ENCODE peak calls at places on chromosomes 12 and 14, in six cellular contexts. X is HepG2; C is brain microvascular endothelial cell; K is effector memory CD4-positive, alpha-beta T cell; V is GM23248; D is Karpas-422. W is an unnamed sample.
A peak's percentile ranks its signal among the peaks of the same experiment; 100 is the strongest.

GRCh38 chr12:46959484-46959883 is 119.9 kb upstream of the PCED1B start:
- DNase-seq in X (no peak), C (peak; percentile 86), K (no peak), V (peak; percentile 95), D (no peak), W (no peak)

GRCh38 chr12:98741229-98741614 is 96.1 kb downstream of the APAF1 start:
- DNase-seq in X (no peak), C (no peak), K (no peak), V (peak; percentile 53), D (no peak), W (no peak)

GRCh38 chr14:68680541-68681051 is 112.3 kb downstream of the ZFP36L1 start:
- DNase-seq in X (no peak), C (no peak), K (no peak), V (peak; percentile 51), D (no peak), W (peak; percentile 67)

GRCh38 chr14:53894456-53894855 is 62.2 kb downstream of the BMP4 start:
- DNase-seq in X (no peak), C (peak; percentile 27), K (no peak), V (peak; percentile 38), D (no peak), W (no peak)

GRCh38 chr14:102539544-102540309 is 30.2 kb upstream of the ANKRD9 start:
- DNase-seq in X (peak; percentile 86), C (peak; percentile 51), K (no peak), V (no peak), D (no peak), W (no peak)

GRCh38 chr14:28671425-28671824 is 95.2 kb upstream of the FOXG1 start:
- DNase-seq in X (no peak), C (no peak), K (no peak), V (no peak), D (no peak), W (no peak)

GRCh38 chr14:103472939-103473338 is 49.7 kb downstream of the CKB start:
- DNase-seq in X (no peak), C (peak; percentile 19), K (no peak), V (no peak), D (no peak), W (no peak)

GRCh38 chr12:118544569-118544968 is 168.2 kb downstream of the SUDS3 start:
- DNase-seq in X (peak; percentile 50), C (peak; percentile 64), K (no peak), V (peak; percentile 41), D (no peak), W (no peak)

GRCh38 chr12:89721291-89721987 is 12.8 kb upstream of the ATP2B1 start:
- DNase-seq in X (no peak), C (no peak), K (no peak), V (no peak), D (no peak), W (no peak)

GRCh38 chr12:108582981-108583770 is 14.7 kb downstream of the TMEM119 start:
- DNase-seq in X (no peak), C (no peak), K (no peak), V (no peak), D (no peak), W (no peak)

GRCh38 chr12:104354167-104354867 is 50.8 kb downstream of the EID3 start:
- DNase-seq in X (no peak), C (no peak), K (no peak), V (no peak), D (no peak), W (no peak)

GRCh38 chr14:23936084-23936829 is 17.3 kb upstream of the DHRS4 start:
- DNase-seq in X (peak; percentile 60), C (no peak), K (no peak), V (no peak), D (no peak), W (no peak)

GRCh38 chr12:123071401-123072304 is 79.2 kb downstream of the PITPNM2 start:
- DNase-seq in X (no peak), C (no peak), K (no peak), V (no peak), D (no peak), W (no peak)

GRCh38 chr14:101476931-101477553 is 84.3 kb upstream of the DIO3 start:
- DNase-seq in X (peak; percentile 49), C (no peak), K (no peak), V (no peak), D (peak; percentile 45), W (peak; percentile 18)

GRCh38 chr12:46260913-46261476 is 7.8 kb downstream of the SLC38A1 start:
- DNase-seq in X (no peak), C (no peak), K (no peak), V (peak; percentile 1), D (no peak), W (no peak)

GRCh38 chr12:110917961-110918360 is 2.4 kb downstream of the MYL2 start:
- DNase-seq in X (no peak), C (no peak), K (no peak), V (no peak), D (no peak), W (no peak)

GRCh38 chr14:101009531-101009930 is 106.0 kb upstream of the RTL1 start:
- DNase-seq in X (no peak), C (no peak), K (no peak), V (no peak), D (peak; percentile 37), W (no peak)

GRCh38 chr14:63039800-63040380 is 5.4 kb downstream of the KCNH5 start:
- DNase-seq in X (peak; percentile 31), C (peak; percentile 50), K (no peak), V (peak; percentile 19), D (peak; percentile 75), W (no peak)

GRCh38 chr14:44639986-44640385 is 132.9 kb upstream of the FSCB start:
- DNase-seq in X (no peak), C (no peak), K (no peak), V (no peak), D (no peak), W (no peak)

GRCh38 chr14:39381366-39381765 is 50.9 kb downstream of the FBXO33 start:
- DNase-seq in X (no peak), C (no peak), K (no peak), V (no peak), D (no peak), W (no peak)

GRCh38 chr14:58078068-58078467 is 73.9 kb downstream of the ARMH4 start:
- DNase-seq in X (no peak), C (peak; percentile 79), K (no peak), V (peak; percentile 79), D (no peak), W (no peak)

GRCh38 chr12:102902093-102902492 is 15.0 kb downstream of the PAH start:
- DNase-seq in X (no peak), C (no peak), K (no peak), V (no peak), D (no peak), W (no peak)

GRCh38 chr12:39103552-39104165 is 198.3 kb upstream of the CPNE8 start:
- DNase-seq in X (peak; percentile 59), C (peak; percentile 24), K (no peak), V (peak; percentile 81), D (peak; percentile 81), W (no peak)

GRCh38 chr12:25130741-25131188 is 64.2 kb downstream of the DNAI7 start:
- DNase-seq in X (peak; percentile 31), C (peak; percentile 27), K (no peak), V (peak; percentile 79), D (peak; percentile 89), W (no peak)

GRCh38 chr12:112900298-112901145 is 6.2 kb upstream of the OAS1 start:
- DNase-seq in X (peak; percentile 46), C (peak; percentile 49), K (no peak), V (peak; percentile 48), D (peak; percentile 76), W (peak; percentile 40)

GRCh38 chr12:56989866-56990610 is 16.3 kb downstream of the ZBTB39 start:
- DNase-seq in X (no peak), C (no peak), K (no peak), V (no peak), D (no peak), W (no peak)

GRCh38 chr12:47034661-47035060 is 44.8 kb upstream of the PCED1B start:
- DNase-seq in X (no peak), C (no peak), K (no peak), V (no peak), D (no peak), W (no peak)

GRCh38 chr12:52201520-52201839 is 9.7 kb upstream of the KRT80 start:
- DNase-seq in X (no peak), C (no peak), K (no peak), V (no peak), D (no peak), W (no peak)

GRCh38 chr12:64528616-64529015 is 76.7 kb downstream of the TBK1 start:
- DNase-seq in X (no peak), C (no peak), K (no peak), V (peak; percentile 56), D (no peak), W (no peak)

DNA sequence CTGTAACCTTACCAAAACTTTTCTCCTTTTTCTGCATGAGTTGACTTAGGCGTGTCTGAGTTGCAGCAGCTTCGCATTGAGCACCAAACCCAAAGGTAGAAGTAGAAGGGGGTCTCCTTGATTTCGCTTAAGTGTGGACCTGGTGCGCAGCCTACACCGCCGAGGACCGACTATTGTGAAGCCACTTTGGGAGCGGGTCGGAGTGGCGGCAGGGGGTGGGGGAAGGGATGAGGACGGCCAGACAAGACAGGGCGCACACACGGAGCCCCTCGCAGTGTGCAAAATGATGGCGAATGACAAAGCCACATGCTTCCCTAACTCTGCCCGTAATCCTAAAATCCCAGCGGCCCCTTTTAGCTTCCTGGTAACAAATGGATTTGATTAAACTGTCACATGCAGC is 1.1 kb downstream of the LMO3 start:
- DNase-seq in X (no peak), C (no peak), K (no peak), V (no peak), D (no peak), W (no peak)
- H3K27me3 ChIP-seq in X (peaks cover 15% of the 10 kb centered on the region), C (peaks cover 19% of the 10 kb centered on the region), K (no peaks in the 10 kb centered on the region), V (no peaks in the 10 kb centered on the region), D (no peaks in the 10 kb centered on the region), W (no peaks in the 10 kb centered on the region)

GRCh38 chr12:21252070-21252469 is 82.6 kb downstream of the SLCO1A2 start:
- DNase-seq in X (no peak), C (no peak), K (no peak), V (no peak), D (no peak), W (no peak)

DNA sequence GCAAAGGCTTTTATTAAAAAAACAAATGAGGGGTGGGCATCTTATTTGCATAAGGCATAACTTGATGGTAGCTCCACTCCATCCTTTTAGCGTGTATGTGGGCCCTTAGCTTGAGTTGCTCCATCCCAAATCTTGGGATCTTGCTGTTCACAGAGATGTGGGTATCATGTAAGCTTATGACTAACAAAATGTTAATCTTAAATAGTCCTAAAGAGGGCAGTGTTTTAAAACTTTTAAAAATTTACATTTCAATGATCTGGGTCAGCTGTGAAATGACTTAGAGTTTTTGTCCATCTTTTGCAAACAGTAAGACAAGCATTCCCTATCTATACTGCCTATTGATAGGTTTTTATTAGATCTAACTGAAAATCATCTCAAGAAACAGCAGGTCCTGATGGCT is 86.0 kb downstream of the SLCO1A2 start:
- DNase-seq in X (no peak), C (no peak), K (no peak), V (peak; percentile 42), D (peak; percentile 51), W (no peak)
- H3K4me3 ChIP-seq in X (no peak overlapping the region), C (no peak overlapping the region), K (no peak overlapping the region), V (no peak overlapping the region), D (no peak overlapping the region), W (no peak overlapping the region)

GRCh38 chr14:32339188-32339587 is 10.1 kb downstream of the AKAP6 start:
- DNase-seq in X (no peak), C (no peak), K (no peak), V (no peak), D (no peak), W (no peak)
- H3K27ac ChIP-seq in X (no peak overlapping the region), C (no peak overlapping the region), K (no peak overlapping the region), V (no peak overlapping the region), D (no peak overlapping the region), W (no peak overlapping the region)

GRCh38 chr12:69900720-69901131 is 75.7 kb downstream of the MYRFL start:
- DNase-seq in X (peak; percentile 76), C (peak; percentile 66), K (peak; percentile 2), V (peak; percentile 77), D (peak; percentile 98), W (peak; percentile 75)
- H3K27me3 ChIP-seq in X (no peaks in the 10 kb centered on the region), C (no peaks in the 10 kb centered on the region), K (no peaks in the 10 kb centered on the region), V (no peaks in the 10 kb centered on the region), D (no peaks in the 10 kb centered on the region), W (no peaks in the 10 kb centered on the region)